ENCODE peak calls at places on chromosomes 3 and 15, in eight cellular contexts. Y, A, N, U, Z, D, E and I are unnamed samples.

GRCh38 chr15:49495993-49496747 is 73.1 kb downstream of the FGF7 start:
- DNase-seq in Y (no peak), A (no peak), N (no peak), U (no peak), Z (no peak), D (no peak), E (peak; percentile 77), I (no peak)

GRCh38 chr3:63948995-63949394 is 36.8 kb upstream of the SCAANT1 start:
- DNase-seq in Y (no peak), A (no peak), N (no peak), U (no peak), Z (no peak), D (no peak), E (peak; percentile 73), I (no peak)

GRCh38 chr3:157844770-157845522 is 261.3 kb downstream of the SHOX2 start:
- DNase-seq in Y (no peak), A (no peak), N (no peak), U (no peak), Z (no peak), D (peak; percentile 53), E (no peak), I (no peak)

GRCh38 chr3:141405025-141405424 is 36.7 kb downstream of the ZBTB38 start:
- DNase-seq in Y (no peak), A (no peak), N (no peak), U (no peak), Z (no peak), D (no peak), E (peak; percentile 48), I (no peak)

GRCh38 chr3:29746163-29746562 is 465.3 kb downstream of the RBMS3 start:
- DNase-seq in Y (no peak), A (no peak), N (no peak), U (no peak), Z (no peak), D (no peak), E (no peak), I (no peak)

GRCh38 chr15:44537728-44538240 is 837 bp downstream of the EIF3J start:
- DNase-seq in Y (no peak), A (peak; percentile 10), N (no peak), U (peak; percentile 30), Z (no peak), D (no peak), E (peak; percentile 60), I (no peak)

GRCh38 chr3:81823882-81824395 is 62.5 kb upstream of the GBE1 start:
- DNase-seq in Y (no peak), A (peak; percentile 24), N (no peak), U (no peak), Z (no peak), D (no peak), E (peak; percentile 12), I (no peak)

GRCh38 chr3:150613709-150614480 is 10.8 kb downstream of the SELENOT start:
- DNase-seq in Y (no peak), A (no peak), N (no peak), U (no peak), Z (no peak), D (no peak), E (no peak), I (no peak)

GRCh38 chr15:39934415-39935044 is 615 bp downstream of the EIF2AK4 start:
- DNase-seq in Y (no peak), A (no peak), N (no peak), U (peak; percentile 19), Z (no peak), D (no peak), E (peak; percentile 43), I (no peak)

GRCh38 chr3:111590096-111590491 is 5.1 kb downstream of the ZBED2 start:
- DNase-seq in Y (no peak), A (no peak), N (no peak), U (no peak), Z (no peak), D (no peak), E (no peak), I (no peak)

GRCh38 chr3:47577583-47578118 is 1.0 kb downstream of the CSPG5 start:
- DNase-seq in Y (no peak), A (peak; percentile 25), N (no peak), U (no peak), Z (no peak), D (no peak), E (no peak), I (no peak)

GRCh38 chr3:128873623-128874022 is 5.8 kb upstream of the ACAD9 start:
- DNase-seq in Y (no peak), A (no peak), N (no peak), U (no peak), Z (no peak), D (no peak), E (no peak), I (no peak)

GRCh38 chr3:97864-98263 is 98.7 kb upstream of the CHL1 start:
- DNase-seq in Y (no peak), A (no peak), N (no peak), U (no peak), Z (no peak), D (no peak), E (no peak), I (no peak)

GRCh38 chr3:193145248-193145647 is 95.8 kb upstream of the PLAAT1 start:
- DNase-seq in Y (no peak), A (no peak), N (no peak), U (no peak), Z (no peak), D (no peak), E (no peak), I (no peak)

GRCh38 chr3:161222662-161223061 is 1.6 kb downstream of the NMD3 start:
- DNase-seq in Y (no peak), A (no peak), N (no peak), U (no peak), Z (no peak), D (no peak), E (peak; percentile 17), I (no peak)